ENCODE peak calls at places on chromosomes 16 and 17, in eight cellular contexts. One of them, this sample, is unnamed.

GRCh38 chr17:76585649-76586593 is at the start of gene ST6GALNAC2:
- DNase-seq in dorsolateral prefrontal cortex: no peak
- DNase-seq in PC-3: peak
- DNase-seq in breast epithelium: peak
- DNase-seq in Peyer's patch: peak
- DNase-seq in Panc1: no peak
- DNase-seq in transverse colon: peak
- DNase-seq in uterus: peak
- DNase-seq in this sample: no peak

GRCh38 chr16:4697867-4698291 is 4.5 kb downstream of the NUDT16L1 start:
- DNase-seq in dorsolateral prefrontal cortex: no peak
- DNase-seq in PC-3: no peak
- DNase-seq in breast epithelium: no peak
- DNase-seq in Peyer's patch: no peak
- DNase-seq in Panc1: no peak
- DNase-seq in transverse colon: no peak
- DNase-seq in uterus: no peak
- DNase-seq in this sample: no peak

GRCh38 chr16:48526058-48526957 is 83.7 kb downstream of the N4BP1 start:
- DNase-seq in dorsolateral prefrontal cortex: no peak
- DNase-seq in PC-3: peak
- DNase-seq in breast epithelium: no peak
- DNase-seq in Peyer's patch: peak
- DNase-seq in Panc1: peak
- DNase-seq in transverse colon: peak
- DNase-seq in uterus: no peak
- DNase-seq in this sample: no peak

GRCh38 chr17:8016632-8017424 is 14.4 kb downstream of the GUCY2D start:
- DNase-seq in dorsolateral prefrontal cortex: peak
- DNase-seq in PC-3: peak
- DNase-seq in breast epithelium: no peak
- DNase-seq in Peyer's patch: no peak
- DNase-seq in Panc1: no peak
- DNase-seq in transverse colon: peak
- DNase-seq in uterus: no peak
- DNase-seq in this sample: peak

GRCh38 chr17:1627219-1627986 is 1.2 kb downstream of the SLC43A2 start:
- DNase-seq in dorsolateral prefrontal cortex: no peak
- DNase-seq in PC-3: no peak
- DNase-seq in breast epithelium: no peak
- DNase-seq in Peyer's patch: no peak
- DNase-seq in Panc1: no peak
- DNase-seq in transverse colon: peak
- DNase-seq in uterus: no peak
- DNase-seq in this sample: no peak

GRCh38 chr16:11796227-11797165 is 562 bp downstream of the ZC3H7A start:
- DNase-seq in dorsolateral prefrontal cortex: peak
- DNase-seq in PC-3: peak
- DNase-seq in breast epithelium: peak
- DNase-seq in Peyer's patch: peak
- DNase-seq in Panc1: no peak
- DNase-seq in transverse colon: peak
- DNase-seq in uterus: peak
- DNase-seq in this sample: no peak

GRCh38 chr16:25823891-25824290 is 132.1 kb downstream of the HS3ST4 start:
- DNase-seq in dorsolateral prefrontal cortex: no peak
- DNase-seq in PC-3: no peak
- DNase-seq in breast epithelium: no peak
- DNase-seq in Peyer's patch: no peak
- DNase-seq in Panc1: no peak
- DNase-seq in transverse colon: no peak
- DNase-seq in uterus: no peak
- DNase-seq in this sample: no peak

GRCh38 chr16:89345663-89346150 is 128.2 kb downstream of the ZNF778 start:
- DNase-seq in dorsolateral prefrontal cortex: no peak
- DNase-seq in PC-3: peak
- DNase-seq in breast epithelium: no peak
- DNase-seq in Peyer's patch: no peak
- DNase-seq in Panc1: no peak
- DNase-seq in transverse colon: no peak
- DNase-seq in uterus: no peak
- DNase-seq in this sample: no peak

GRCh38 chr16:89489040-89489721 is 1.2 kb downstream of the ANKRD11 start:
- DNase-seq in dorsolateral prefrontal cortex: peak
- DNase-seq in PC-3: peak
- DNase-seq in breast epithelium: peak
- DNase-seq in Peyer's patch: peak
- DNase-seq in Panc1: no peak
- DNase-seq in transverse colon: peak
- DNase-seq in uterus: peak
- DNase-seq in this sample: peak

GRCh38 chr16:85395913-85396878 is 216.9 kb upstream of the GSE1 start:
- DNase-seq in dorsolateral prefrontal cortex: peak
- DNase-seq in PC-3: no peak
- DNase-seq in breast epithelium: peak
- DNase-seq in Peyer's patch: no peak
- DNase-seq in Panc1: no peak
- DNase-seq in transverse colon: no peak
- DNase-seq in uterus: peak
- DNase-seq in this sample: peak

GRCh38 chr16:2337431-2338296 is 2.9 kb downstream of the ABCA3 start:
- DNase-seq in dorsolateral prefrontal cortex: no peak
- DNase-seq in PC-3: no peak
- DNase-seq in breast epithelium: no peak
- DNase-seq in Peyer's patch: no peak
- DNase-seq in Panc1: no peak
- DNase-seq in transverse colon: no peak
- DNase-seq in uterus: no peak
- DNase-seq in this sample: no peak

GRCh38 chr16:2343211-2343610 is 2.7 kb upstream of the ABCA3 start:
- DNase-seq in dorsolateral prefrontal cortex: no peak
- DNase-seq in PC-3: no peak
- DNase-seq in breast epithelium: no peak
- DNase-seq in Peyer's patch: no peak
- DNase-seq in Panc1: no peak
- DNase-seq in transverse colon: no peak
- DNase-seq in uterus: no peak
- DNase-seq in this sample: no peak

GRCh38 chr16:2339521-2340484 is 725 bp downstream of the ABCA3 start:
- DNase-seq in dorsolateral prefrontal cortex: peak
- DNase-seq in PC-3: peak
- DNase-seq in breast epithelium: no peak
- DNase-seq in Peyer's patch: peak
- DNase-seq in Panc1: no peak
- DNase-seq in transverse colon: peak
- DNase-seq in uterus: peak
- DNase-seq in this sample: no peak

GRCh38 chr16:2340564-2341455 is at the start of gene ABCA3:
- DNase-seq in dorsolateral prefrontal cortex: peak
- DNase-seq in PC-3: peak
- DNase-seq in breast epithelium: peak
- DNase-seq in Peyer's patch: peak
- DNase-seq in Panc1: peak
- DNase-seq in transverse colon: peak
- DNase-seq in uterus: peak
- DNase-seq in this sample: peak

DNA sequence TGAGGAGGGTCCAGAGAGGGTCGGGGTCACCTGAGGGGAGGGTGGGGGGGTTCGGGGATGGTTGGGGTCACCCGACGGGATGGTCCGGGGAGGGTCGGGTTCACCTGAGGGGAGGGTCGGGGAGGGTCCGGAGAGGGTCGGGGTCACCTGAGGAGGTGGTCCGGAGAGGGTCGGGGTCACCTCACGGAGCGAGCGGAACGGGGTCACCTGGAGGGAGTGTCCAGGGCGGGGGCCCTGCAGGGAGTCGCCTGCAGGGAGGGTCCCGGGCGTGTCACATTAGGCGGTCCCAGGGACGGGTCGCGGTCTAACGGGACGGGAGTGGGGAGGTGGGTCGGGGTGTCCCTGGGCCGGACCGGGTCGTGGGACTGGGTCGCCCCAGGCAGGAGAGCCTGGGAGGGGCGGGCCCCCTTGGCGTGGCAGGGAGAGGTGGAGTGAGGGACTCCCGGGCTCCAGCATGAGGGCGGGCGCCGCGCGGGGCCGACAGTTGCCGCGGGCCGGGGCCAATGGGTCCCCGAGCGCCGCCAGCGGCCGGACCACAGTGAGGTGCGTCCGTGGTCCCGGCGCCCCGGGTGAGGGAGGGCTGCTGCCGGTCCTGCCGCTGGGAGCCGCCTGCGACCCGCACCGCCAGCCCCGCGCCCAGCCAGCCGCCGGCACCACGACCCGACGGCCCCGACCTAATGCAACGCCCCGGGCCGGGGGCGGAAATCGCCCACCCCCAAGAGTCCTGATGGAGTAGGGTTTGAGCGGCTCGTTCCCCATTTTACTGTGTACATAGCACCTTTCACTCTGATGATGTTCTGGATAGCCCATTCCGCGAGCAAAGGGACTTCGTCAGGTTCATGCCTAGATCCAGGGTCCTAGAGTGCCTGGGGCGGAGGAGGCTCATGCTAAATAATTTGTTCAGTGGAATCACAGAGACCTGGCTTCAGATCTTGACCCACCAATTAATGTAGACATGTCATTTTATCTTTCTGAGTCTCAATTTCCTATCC is 1.2 kb upstream of the ABCA3 start:
- DNase-seq in dorsolateral prefrontal cortex: no peak
- DNase-seq in PC-3: no peak
- DNase-seq in breast epithelium: no peak
- DNase-seq in Peyer's patch: no peak
- DNase-seq in Panc1: no peak
- DNase-seq in transverse colon: peak
- DNase-seq in uterus: peak
- DNase-seq in this sample: no peak
- H3K27ac ChIP-seq in dorsolateral prefrontal cortex: peak
- H3K27ac ChIP-seq in PC-3: no peak
- H3K27ac ChIP-seq in breast epithelium: peak
- H3K27ac ChIP-seq in Peyer's patch: no peak
- H3K27ac ChIP-seq in Panc1: no peak
- H3K27ac ChIP-seq in transverse colon: peak
- H3K27ac ChIP-seq in uterus: peak
- H3K27ac ChIP-seq in this sample: no peak

DNA sequence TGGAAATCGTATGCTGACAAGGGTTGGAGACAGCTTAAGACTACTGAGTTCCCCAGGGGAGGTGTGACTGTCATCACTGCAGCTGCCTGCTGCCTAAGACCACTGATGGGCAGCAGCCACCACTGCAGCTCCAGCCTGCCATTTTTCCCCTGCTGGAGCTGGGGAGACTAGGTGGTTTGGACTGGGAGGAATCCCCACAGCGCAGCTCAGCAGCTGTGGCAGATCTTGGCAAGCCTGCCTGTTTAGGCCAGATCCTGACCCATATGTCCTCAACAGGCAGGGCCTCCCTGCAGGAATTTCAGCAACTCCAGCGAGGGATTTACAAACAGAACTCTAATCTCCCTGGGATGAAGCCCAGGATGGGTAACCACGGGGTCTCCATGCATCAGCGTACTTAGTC is 356.4 kb upstream of the TOM1L1 start:
- DNase-seq in dorsolateral prefrontal cortex: no peak
- DNase-seq in PC-3: no peak
- DNase-seq in breast epithelium: no peak
- DNase-seq in Peyer's patch: no peak
- DNase-seq in Panc1: no peak
- DNase-seq in transverse colon: no peak
- DNase-seq in uterus: no peak
- DNase-seq in this sample: no peak
- TF ChIP-seq CTCF in dorsolateral prefrontal cortex: no peak
- TF ChIP-seq CTCF in PC-3: no peak
- TF ChIP-seq CTCF in breast epithelium: no peak
- TF ChIP-seq CTCF in Peyer's patch: no peak
- TF ChIP-seq CTCF in Panc1: no peak
- TF ChIP-seq CTCF in transverse colon: no peak
- TF ChIP-seq CTCF in uterus: no peak
- TF ChIP-seq CTCF in this sample: no peak

DNA sequence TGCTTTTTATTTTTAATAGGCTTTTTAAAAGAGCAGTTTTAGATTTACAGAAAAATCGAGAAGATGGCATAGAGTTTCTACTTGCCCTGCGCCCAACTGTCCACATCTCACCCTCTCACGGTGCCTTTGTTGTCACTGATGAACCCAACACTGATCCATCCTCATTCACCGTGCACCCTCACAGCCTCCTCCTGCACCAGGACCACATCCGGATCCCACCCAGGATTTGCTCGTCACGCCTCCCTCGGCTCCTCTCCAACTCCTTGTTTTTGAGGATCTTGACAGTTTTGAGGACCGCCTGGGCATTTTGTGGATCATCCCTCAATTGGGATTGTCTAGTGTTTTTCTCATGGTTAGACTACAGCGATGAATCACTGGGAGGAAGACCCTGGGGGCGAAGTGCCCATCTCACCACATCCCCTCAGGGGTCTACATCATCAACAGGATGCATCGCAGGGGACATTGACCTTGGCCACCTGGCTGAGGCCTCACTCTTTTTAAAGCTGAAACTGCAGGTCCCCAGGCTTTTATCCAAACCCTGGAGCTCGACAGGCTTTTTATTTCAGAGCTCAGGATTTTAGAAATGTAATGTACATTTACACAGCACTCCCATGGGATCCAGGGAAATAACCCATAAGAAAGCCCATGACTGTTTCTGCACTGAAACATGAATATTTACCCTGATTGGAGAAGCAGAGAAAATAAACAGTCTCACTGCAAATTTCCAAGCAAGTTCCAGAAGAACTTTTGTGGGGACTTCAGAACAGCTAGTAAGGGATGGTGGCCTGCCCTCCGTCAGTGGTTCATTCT is 71.8 kb upstream of the ZNF469 start:
- DNase-seq in dorsolateral prefrontal cortex: no peak
- DNase-seq in PC-3: no peak
- DNase-seq in breast epithelium: no peak
- DNase-seq in Peyer's patch: no peak
- DNase-seq in Panc1: no peak
- DNase-seq in transverse colon: no peak
- DNase-seq in uterus: no peak
- DNase-seq in this sample: no peak
- H3K27ac ChIP-seq in dorsolateral prefrontal cortex: no peak
- H3K27ac ChIP-seq in PC-3: no peak
- H3K27ac ChIP-seq in breast epithelium: no peak
- H3K27ac ChIP-seq in Peyer's patch: no peak
- H3K27ac ChIP-seq in Panc1: no peak
- H3K27ac ChIP-seq in transverse colon: no peak
- H3K27ac ChIP-seq in uterus: no peak
- H3K27ac ChIP-seq in this sample: no peak

DNA sequence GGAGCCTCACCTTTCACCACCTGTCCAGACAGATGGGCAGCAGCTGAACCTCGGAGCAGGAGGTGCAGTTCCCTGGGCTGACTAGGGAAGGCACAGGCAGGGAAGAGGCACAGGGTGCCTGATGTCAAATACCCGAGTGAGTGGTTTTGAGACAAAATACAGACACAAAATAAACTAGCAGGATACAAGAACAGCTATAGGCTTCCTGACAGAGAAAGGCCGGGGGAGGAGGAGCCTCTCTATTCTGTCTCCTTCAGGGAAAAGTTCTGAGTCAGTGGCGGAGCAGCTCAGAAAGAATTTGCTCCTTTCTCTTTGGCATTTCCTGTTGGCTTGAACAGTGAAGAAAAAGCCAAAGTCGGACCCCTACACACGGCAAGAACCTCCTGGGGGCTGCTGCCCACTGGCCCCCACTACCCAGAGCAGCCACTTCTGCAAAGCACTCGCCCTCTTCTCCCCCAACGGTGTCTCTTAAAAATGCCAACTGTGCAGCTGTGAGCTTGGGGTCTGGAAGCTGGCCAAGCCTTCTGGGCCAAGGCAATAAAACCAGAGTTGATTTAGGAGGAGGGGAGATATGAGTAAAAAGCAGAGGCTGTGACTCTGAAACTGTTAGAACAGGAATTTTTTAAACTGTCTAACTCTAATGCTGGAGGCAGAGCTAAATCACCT is 14.4 kb upstream of the FAAP100 start:
- DNase-seq in dorsolateral prefrontal cortex: peak
- DNase-seq in PC-3: peak
- DNase-seq in breast epithelium: peak
- DNase-seq in Peyer's patch: peak
- DNase-seq in Panc1: no peak
- DNase-seq in transverse colon: peak
- DNase-seq in uterus: peak
- DNase-seq in this sample: peak
- TF ChIP-seq CTCF in dorsolateral prefrontal cortex: no peak
- TF ChIP-seq CTCF in PC-3: no peak
- TF ChIP-seq CTCF in breast epithelium: no peak
- TF ChIP-seq CTCF in Peyer's patch: no peak
- TF ChIP-seq CTCF in Panc1: no peak
- TF ChIP-seq CTCF in transverse colon: no peak
- TF ChIP-seq CTCF in uterus: no peak
- TF ChIP-seq CTCF in this sample: no peak